ENCODE peak calls at places on chromosome 20, in five cellular contexts. One of them, this sample, is unnamed.

GRCh38 chr20:40600441-40601235 is 88.4 kb downstream of the MAFB start:
- DNase-seq in CD4-positive, alpha-beta memory T cell: no peak
- DNase-seq in neural progenitor cell: no peak
- DNase-seq in Peyer's patch: no peak
- DNase-seq in DND-41: no peak
- DNase-seq in this sample: no peak

GRCh38 chr20:32968833-32969241 is 35.4 kb downstream of the SUN5 start:
- DNase-seq in CD4-positive, alpha-beta memory T cell: no peak
- DNase-seq in neural progenitor cell: no peak
- DNase-seq in Peyer's patch: no peak
- DNase-seq in DND-41: peak; percentile 26
- DNase-seq in this sample: no peak

GRCh38 chr20:63704749-63705117 is 3.0 kb downstream of the ARFRP1 start:
- DNase-seq in CD4-positive, alpha-beta memory T cell: no peak
- DNase-seq in neural progenitor cell: no peak
- DNase-seq in Peyer's patch: no peak
- DNase-seq in DND-41: no peak
- DNase-seq in this sample: no peak

GRCh38 chr20:58296328-58296837 is 13.1 kb upstream of the RAB22A start:
- DNase-seq in CD4-positive, alpha-beta memory T cell: no peak
- DNase-seq in neural progenitor cell: no peak
- DNase-seq in Peyer's patch: no peak
- DNase-seq in DND-41: no peak
- DNase-seq in this sample: no peak

GRCh38 chr20:33915726-33916331 is 77.9 kb upstream of the RALY start:
- DNase-seq in CD4-positive, alpha-beta memory T cell: peak; percentile 38
- DNase-seq in neural progenitor cell: peak; percentile 33
- DNase-seq in Peyer's patch: peak; percentile 44
- DNase-seq in DND-41: peak; percentile 64
- DNase-seq in this sample: peak; percentile 17

GRCh38 chr20:19968488-19969073 is 48.6 kb upstream of the NAA20 start:
- DNase-seq in CD4-positive, alpha-beta memory T cell: peak; percentile 31
- DNase-seq in neural progenitor cell: no peak
- DNase-seq in Peyer's patch: peak; percentile 14
- DNase-seq in DND-41: no peak
- DNase-seq in this sample: no peak

GRCh38 chr20:17504326-17504897 is 26.8 kb downstream of the BFSP1 start:
- DNase-seq in CD4-positive, alpha-beta memory T cell: no peak
- DNase-seq in neural progenitor cell: no peak
- DNase-seq in Peyer's patch: no peak
- DNase-seq in DND-41: no peak
- DNase-seq in this sample: no peak

GRCh38 chr20:50292324-50293243 is 102.0 kb downstream of the CEBPB start:
- DNase-seq in CD4-positive, alpha-beta memory T cell: no peak
- DNase-seq in neural progenitor cell: no peak
- DNase-seq in Peyer's patch: peak; percentile 47
- DNase-seq in DND-41: no peak
- DNase-seq in this sample: no peak

DNA sequence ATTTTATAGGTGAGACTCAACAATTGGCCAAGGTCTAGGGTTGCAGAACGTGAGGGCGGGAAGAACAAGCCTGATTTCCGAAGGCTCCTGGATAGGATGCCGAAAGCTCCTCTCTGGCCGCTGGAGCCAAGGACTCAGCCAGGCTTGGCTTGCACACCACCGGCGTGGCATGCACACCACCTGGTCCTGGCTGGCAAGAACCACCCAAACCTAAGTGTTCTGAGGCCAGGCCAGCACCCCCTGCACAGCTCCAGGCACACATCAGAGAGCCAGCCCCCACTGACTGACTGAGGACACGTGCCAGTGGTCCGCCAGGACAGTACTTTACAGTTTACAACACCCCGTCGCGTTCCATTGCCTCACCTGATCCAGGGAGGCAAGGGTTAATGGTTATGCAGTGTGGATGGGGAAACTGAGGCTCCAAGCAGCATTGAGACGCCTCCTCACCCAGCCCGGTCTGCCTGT is 414 bp downstream of the TGM2 start:
- DNase-seq in CD4-positive, alpha-beta memory T cell: no peak
- DNase-seq in neural progenitor cell: no peak
- DNase-seq in Peyer's patch: no peak
- DNase-seq in DND-41: no peak
- DNase-seq in this sample: no peak
- H3K4me1 ChIP-seq in CD4-positive, alpha-beta memory T cell: no peaks in the 10 kb centered on the region
- H3K4me1 ChIP-seq in neural progenitor cell: no peaks in the 10 kb centered on the region
- H3K4me1 ChIP-seq in Peyer's patch: no peaks in the 10 kb centered on the region
- H3K4me1 ChIP-seq in DND-41: no peaks in the 10 kb centered on the region
- H3K4me1 ChIP-seq in this sample: peaks cover 5% of the 10 kb centered on the region

GRCh38 chr20:54098044-54098443 is 27.6 kb upstream of the BCAS1 start:
- DNase-seq in CD4-positive, alpha-beta memory T cell: no peak
- DNase-seq in neural progenitor cell: no peak
- DNase-seq in Peyer's patch: no peak
- DNase-seq in DND-41: no peak
- DNase-seq in this sample: no peak

GRCh38 chr20:54100563-54100962 is 30.2 kb upstream of the BCAS1 start:
- DNase-seq in CD4-positive, alpha-beta memory T cell: no peak
- DNase-seq in neural progenitor cell: no peak
- DNase-seq in Peyer's patch: no peak
- DNase-seq in DND-41: no peak
- DNase-seq in this sample: no peak

GRCh38 chr20:54097236-54097529 is 26.8 kb upstream of the BCAS1 start:
- DNase-seq in CD4-positive, alpha-beta memory T cell: no peak
- DNase-seq in neural progenitor cell: no peak
- DNase-seq in Peyer's patch: no peak
- DNase-seq in DND-41: no peak
- DNase-seq in this sample: no peak

GRCh38 chr20:54102543-54102942 is 32.1 kb upstream of the BCAS1 start:
- DNase-seq in CD4-positive, alpha-beta memory T cell: no peak
- DNase-seq in neural progenitor cell: no peak
- DNase-seq in Peyer's patch: no peak
- DNase-seq in DND-41: no peak
- DNase-seq in this sample: no peak

GRCh38 chr20:54099894-54100293 is 29.5 kb upstream of the BCAS1 start:
- DNase-seq in CD4-positive, alpha-beta memory T cell: no peak
- DNase-seq in neural progenitor cell: no peak
- DNase-seq in Peyer's patch: no peak
- DNase-seq in DND-41: no peak
- DNase-seq in this sample: no peak
- H3K4me1 ChIP-seq in CD4-positive, alpha-beta memory T cell: no peaks in the 10 kb centered on the region
- H3K4me1 ChIP-seq in neural progenitor cell: no peaks in the 10 kb centered on the region
- H3K4me1 ChIP-seq in Peyer's patch: no peaks in the 10 kb centered on the region
- H3K4me1 ChIP-seq in DND-41: no peaks in the 10 kb centered on the region
- H3K4me1 ChIP-seq in this sample: no peaks in the 10 kb centered on the region

DNA sequence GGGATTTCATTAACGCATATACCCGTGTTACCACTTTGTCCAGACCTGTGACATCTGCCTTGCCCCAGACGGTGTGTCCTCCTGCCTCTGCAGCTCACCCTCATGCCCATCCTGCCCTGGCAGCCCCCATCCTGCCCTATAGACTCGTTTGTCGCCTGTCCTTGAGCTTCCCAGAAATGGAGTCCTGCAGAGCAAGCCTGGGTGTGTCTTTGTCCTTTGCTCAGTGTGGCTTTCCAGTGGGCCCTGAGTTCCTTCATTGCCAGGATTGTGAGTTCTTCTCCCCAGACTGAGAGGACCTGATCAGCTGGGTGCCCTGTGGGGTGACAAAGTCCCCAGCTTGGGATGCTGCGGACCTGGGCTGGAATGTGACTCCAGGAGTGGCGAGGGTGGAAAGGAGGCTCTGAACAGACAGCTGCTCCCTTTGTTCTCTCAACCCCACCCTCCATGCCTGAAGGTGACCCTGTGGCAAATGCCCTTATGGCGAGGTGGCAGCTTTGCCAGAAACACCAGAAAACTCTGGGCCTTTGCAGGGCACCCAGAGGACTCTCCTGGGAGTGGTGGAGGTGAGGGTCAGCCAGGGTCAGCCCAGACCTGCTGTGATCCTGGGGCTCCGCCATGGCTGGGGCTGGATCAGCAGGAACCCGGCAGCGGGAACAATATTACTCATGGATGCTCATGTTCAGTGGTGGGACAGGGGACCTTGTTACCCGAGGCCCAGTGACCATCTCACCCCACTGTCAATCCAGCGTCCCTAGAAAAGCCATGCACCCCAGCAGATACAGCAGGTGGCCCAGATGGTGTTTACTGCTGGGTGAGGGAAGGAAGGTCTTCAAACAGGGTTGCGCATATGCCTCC is 2.5 kb upstream of the CST3 start:
- DNase-seq in CD4-positive, alpha-beta memory T cell: no peak
- DNase-seq in neural progenitor cell: no peak
- DNase-seq in Peyer's patch: no peak
- DNase-seq in DND-41: no peak
- DNase-seq in this sample: no peak
- H3K4me1 ChIP-seq in CD4-positive, alpha-beta memory T cell: no peaks in the 10 kb centered on the region
- H3K4me1 ChIP-seq in neural progenitor cell: peaks cover 6% of the 10 kb centered on the region
- H3K4me1 ChIP-seq in Peyer's patch: no peaks in the 10 kb centered on the region
- H3K4me1 ChIP-seq in DND-41: no peaks in the 10 kb centered on the region
- H3K4me1 ChIP-seq in this sample: no peaks in the 10 kb centered on the region

GRCh38 chr20:25033941-25034335 is 24.0 kb downstream of the ACSS1 start:
- DNase-seq in CD4-positive, alpha-beta memory T cell: no peak
- DNase-seq in neural progenitor cell: no peak
- DNase-seq in Peyer's patch: no peak
- DNase-seq in DND-41: no peak
- DNase-seq in this sample: no peak

GRCh38 chr20:25036331-25036936 is 21.5 kb downstream of the ACSS1 start:
- DNase-seq in CD4-positive, alpha-beta memory T cell: no peak
- DNase-seq in neural progenitor cell: no peak
- DNase-seq in Peyer's patch: no peak
- DNase-seq in DND-41: peak; percentile 24
- DNase-seq in this sample: no peak

GRCh38 chr20:25038103-25038410 is 19.9 kb downstream of the ACSS1 start:
- DNase-seq in CD4-positive, alpha-beta memory T cell: no peak
- DNase-seq in neural progenitor cell: no peak
- DNase-seq in Peyer's patch: no peak
- DNase-seq in DND-41: no peak
- DNase-seq in this sample: no peak

GRCh38 chr20:25037288-25038102 is 20.4 kb downstream of the ACSS1 start:
- DNase-seq in CD4-positive, alpha-beta memory T cell: no peak
- DNase-seq in neural progenitor cell: no peak
- DNase-seq in Peyer's patch: no peak
- DNase-seq in DND-41: no peak
- DNase-seq in this sample: no peak

GRCh38 chr20:25035924-25036323 is 22.0 kb downstream of the ACSS1 start:
- DNase-seq in CD4-positive, alpha-beta memory T cell: no peak
- DNase-seq in neural progenitor cell: no peak
- DNase-seq in Peyer's patch: no peak
- DNase-seq in DND-41: peak; percentile 39
- DNase-seq in this sample: no peak
- H3K4me1 ChIP-seq in CD4-positive, alpha-beta memory T cell: peaks cover 43% of the 10 kb centered on the region
- H3K4me1 ChIP-seq in neural progenitor cell: peaks cover 7% of the 10 kb centered on the region
- H3K4me1 ChIP-seq in Peyer's patch: peaks cover 29% of the 10 kb centered on the region
- H3K4me1 ChIP-seq in DND-41: peaks cover 33% of the 10 kb centered on the region
- H3K4me1 ChIP-seq in this sample: peaks cover 14% of the 10 kb centered on the region

GRCh38 chr20:10929023-10929422 is 255.2 kb upstream of the JAG1 start:
- DNase-seq in CD4-positive, alpha-beta memory T cell: no peak
- DNase-seq in neural progenitor cell: no peak
- DNase-seq in Peyer's patch: no peak
- DNase-seq in DND-41: no peak
- DNase-seq in this sample: no peak

GRCh38 chr20:10927011-10927583 is 253.3 kb upstream of the JAG1 start:
- DNase-seq in CD4-positive, alpha-beta memory T cell: no peak
- DNase-seq in neural progenitor cell: no peak
- DNase-seq in Peyer's patch: no peak
- DNase-seq in DND-41: no peak
- DNase-seq in this sample: no peak

GRCh38 chr20:10924628-10925266 is 250.9 kb upstream of the JAG1 start:
- DNase-seq in CD4-positive, alpha-beta memory T cell: no peak
- DNase-seq in neural progenitor cell: no peak
- DNase-seq in Peyer's patch: no peak
- DNase-seq in DND-41: no peak
- DNase-seq in this sample: no peak

GRCh38 chr20:10925767-10926166 is 252.0 kb upstream of the JAG1 start:
- DNase-seq in CD4-positive, alpha-beta memory T cell: no peak
- DNase-seq in neural progenitor cell: no peak
- DNase-seq in Peyer's patch: no peak
- DNase-seq in DND-41: no peak
- DNase-seq in this sample: no peak

DNA sequence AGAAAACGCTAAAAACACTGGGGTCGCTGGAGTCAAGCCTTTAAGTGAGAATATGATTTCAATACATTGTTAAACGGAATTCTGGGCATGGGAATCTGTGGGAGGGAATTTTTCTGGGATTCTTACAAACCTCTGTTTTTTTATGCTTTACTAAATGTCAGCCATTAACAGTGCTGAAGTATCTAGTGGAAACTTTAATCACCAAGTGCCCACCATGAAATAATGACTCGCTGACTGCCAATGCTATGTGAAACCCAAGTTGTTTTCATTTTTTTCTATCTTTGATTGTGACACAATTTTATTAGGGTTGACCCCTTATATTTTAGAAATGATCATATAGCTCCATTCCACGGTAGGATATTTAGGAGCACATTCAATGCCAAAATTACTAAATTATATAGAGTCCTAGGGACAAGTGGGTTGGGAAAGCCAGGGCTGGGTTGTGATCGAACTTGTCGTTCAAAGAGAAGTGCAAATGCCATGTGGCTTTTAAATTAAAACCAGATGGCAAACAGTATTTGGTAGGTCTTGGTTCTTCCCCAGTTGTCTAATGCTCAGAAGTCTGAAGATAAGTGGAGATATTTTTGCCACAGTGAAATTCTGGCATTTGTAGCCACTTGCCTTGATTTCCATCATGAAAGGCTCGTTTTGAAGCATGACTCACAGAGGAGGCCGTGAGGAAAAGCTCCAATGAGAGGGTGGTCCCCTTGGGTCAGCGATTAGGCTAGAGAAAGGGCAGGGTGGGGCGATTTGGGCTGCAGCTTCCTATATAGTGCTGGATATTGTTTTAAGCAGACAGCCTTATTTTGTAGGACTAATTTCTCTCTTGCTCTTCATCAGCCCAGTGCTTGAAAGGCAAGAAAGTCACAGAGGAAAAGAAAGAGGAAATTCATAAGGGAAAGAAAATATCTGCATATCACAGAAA is 254.4 kb upstream of the JAG1 start:
- DNase-seq in CD4-positive, alpha-beta memory T cell: no peak
- DNase-seq in neural progenitor cell: no peak
- DNase-seq in Peyer's patch: no peak
- DNase-seq in DND-41: no peak
- DNase-seq in this sample: no peak
- H3K4me1 ChIP-seq in CD4-positive, alpha-beta memory T cell: no peaks in the 10 kb centered on the region
- H3K4me1 ChIP-seq in neural progenitor cell: no peaks in the 10 kb centered on the region
- H3K4me1 ChIP-seq in Peyer's patch: no peaks in the 10 kb centered on the region
- H3K4me1 ChIP-seq in DND-41: no peaks in the 10 kb centered on the region
- H3K4me1 ChIP-seq in this sample: no peaks in the 10 kb centered on the region

This sample was measured in effector memory CD4-positive, alpha-beta T cell.